ENCODE peak calls at places on chromosomes 13 and 19, in five cellular contexts. A is H1, U is K562, S is HepG2, P is GM12878. G is an unnamed sample.
A peak's percentile ranks its signal among the peaks of the same experiment; 100 is the strongest.

GRCh38 chr19:10424011-10424637 is 3.8 kb downstream of the PDE4A start:
- DNase-seq in A (no peak), U (peak; percentile 76), S (peak; percentile 58), P (no peak), G (peak; percentile 97)

GRCh38 chr19:55581145-55581827 is 638 bp upstream of the ZNF579 start:
- DNase-seq in A (no peak), U (peak; percentile 53), S (peak; percentile 20), P (no peak), G (no peak)

GRCh38 chr19:30224689-30225606 is 147.2 kb upstream of the ZNF536 start:
- DNase-seq in A (no peak), U (no peak), S (no peak), P (no peak), G (peak; percentile 84)

GRCh38 chr13:103839460-103839859 is 773.2 kb upstream of the SLC10A2 start:
- DNase-seq in A (no peak), U (no peak), S (no peak), P (no peak), G (peak; percentile 59)

GRCh38 chr19:55437410-55437809 is 5.7 kb downstream of the SHISA7 start:
- DNase-seq in A (no peak), U (peak; percentile 83), S (peak; percentile 46), P (no peak), G (no peak)

GRCh38 chr13:113912596-113912995 is 48.7 kb upstream of the GAS6 start:
- DNase-seq in A (no peak), U (no peak), S (no peak), P (no peak), G (no peak)

GRCh38 chr13:52924241-52925148 is 76.1 kb upstream of the PCDH8 start:
- DNase-seq in A (no peak), U (no peak), S (peak; percentile 3), P (no peak), G (peak; percentile 39)

GRCh38 chr13:98520674-98521449 is 56.0 kb downstream of the STK24 start:
- DNase-seq in A (no peak), U (no peak), S (no peak), P (no peak), G (no peak)

GRCh38 chr13:112637017-112637801 is 49.3 kb upstream of the TUBGCP3 start:
- DNase-seq in A (no peak), U (no peak), S (no peak), P (no peak), G (no peak)

GRCh38 chr13:27971236-27971645 is 2.1 kb upstream of the CDX2 start:
- DNase-seq in A (no peak), U (no peak), S (no peak), P (no peak), G (peak; percentile 12)

GRCh38 chr13:50990540-50991506 is 81.2 kb downstream of the RNASEH2B start:
- DNase-seq in A (no peak), U (no peak), S (no peak), P (no peak), G (peak; percentile 34)

GRCh38 chr19:4997297-4997696 is 28.4 kb downstream of the KDM4B start:
- DNase-seq in A (no peak), U (no peak), S (no peak), P (no peak), G (no peak)

GRCh38 chr13:71320452-71320851 is 546.6 kb downstream of the DACH1 start:
- DNase-seq in A (no peak), U (no peak), S (peak; percentile 24), P (no peak), G (no peak)

GRCh38 chr19:50331187-50332013 is 2.2 kb upstream of the KCNC3 start:
- DNase-seq in A (no peak), U (no peak), S (no peak), P (no peak), G (no peak)
- TF ChIP-seq TAF1 in A (no peak), U (no peak), S (no peak), P (no peak), G (no peak)

GRCh38 chr13:105084931-105085330 is 1450.5 kb downstream of the EFNB2 start:
- DNase-seq in A (no peak), U (no peak), S (no peak), P (no peak), G (no peak)

GRCh38 chr13:105087941-105088340 is 1447.5 kb downstream of the EFNB2 start:
- DNase-seq in A (peak; percentile 19), U (no peak), S (no peak), P (no peak), G (no peak)

DNA sequence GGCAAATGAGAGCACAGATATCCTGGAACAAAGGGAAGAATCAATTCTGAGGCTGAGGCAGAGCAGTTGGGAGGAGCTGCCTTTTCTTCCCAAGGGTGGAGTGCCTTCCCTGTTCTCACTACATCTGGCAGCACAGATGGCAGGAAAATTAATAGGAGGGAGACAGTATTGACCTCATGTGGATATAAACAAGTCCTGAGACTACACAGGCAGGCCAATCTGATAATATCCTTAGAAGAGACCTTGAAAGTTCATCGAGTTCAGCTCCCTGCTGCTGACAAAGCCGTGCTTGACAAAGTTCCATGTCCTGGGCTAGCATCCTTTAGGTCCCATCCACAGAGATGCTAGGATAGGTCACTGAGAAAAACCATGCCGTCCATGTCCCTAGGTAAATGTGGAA is 1451.5 kb downstream of the EFNB2 start:
- DNase-seq in A (no peak), U (no peak), S (no peak), P (no peak), G (peak; percentile 67)
- TF ChIP-seq SIN3A in A (no peak), U (no peak), S (no peak), P (no peak), G (no peak)

DNA sequence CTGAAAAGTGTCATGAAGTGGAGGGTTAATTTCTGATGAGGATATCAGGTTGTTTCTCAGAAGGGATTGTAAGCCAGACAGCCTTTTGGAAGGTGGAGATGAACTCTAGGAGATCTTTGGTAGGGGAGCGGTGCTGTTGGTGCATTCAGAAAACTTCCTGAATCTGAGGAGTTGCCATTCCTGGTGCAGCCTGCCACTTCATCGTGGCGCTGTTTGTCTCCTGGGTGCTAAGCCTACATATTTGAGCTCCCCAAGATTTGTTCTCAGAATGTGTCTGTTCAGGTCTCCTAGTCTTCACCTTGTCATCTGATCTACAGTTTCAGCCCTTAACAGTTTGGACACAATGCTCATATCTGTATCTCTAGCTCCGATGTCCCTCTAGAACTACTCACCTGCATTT is 285.6 kb downstream of the MTUS2 start:
- DNase-seq in A (no peak), U (peak; percentile 11), S (no peak), P (no peak), G (peak; percentile 6)
- TF ChIP-seq TAF1 in A (no peak), U (no peak), S (no peak), P (no peak), G (no peak)

DNA sequence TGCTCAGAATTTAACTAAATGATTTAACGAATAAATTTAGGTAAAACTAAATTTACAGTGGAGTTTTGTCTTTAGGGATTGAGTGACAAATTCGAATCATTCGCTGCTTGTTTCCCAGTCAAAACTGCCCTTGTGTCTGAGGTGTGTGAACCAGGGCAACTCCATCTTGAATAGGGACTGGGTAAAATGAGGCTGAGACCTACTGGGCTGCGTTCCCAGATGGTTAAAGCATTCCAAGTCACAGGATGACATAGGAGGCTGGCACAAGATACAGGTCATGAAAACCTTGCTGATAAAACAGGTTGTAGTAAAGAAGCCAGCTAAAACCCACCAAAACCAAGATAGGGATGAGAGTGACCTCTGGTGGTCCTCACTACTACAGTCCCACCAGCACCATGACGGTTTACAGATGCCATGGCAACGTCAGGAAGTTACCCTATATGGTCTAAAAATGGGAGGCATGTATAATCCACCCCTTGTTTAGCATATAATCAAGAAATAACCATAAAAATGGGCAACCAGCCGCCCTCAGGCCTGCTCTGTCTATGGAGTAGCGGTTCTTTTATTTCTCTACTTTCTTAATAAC is 10.2 kb upstream of the ANKRD10 start:
- DNase-seq in A (no peak), U (no peak), S (no peak), P (no peak), G (no peak)
- TF ChIP-seq SIN3A in A (no peak), U (no peak), S (no peak), P (no peak), G (no peak)

DNA sequence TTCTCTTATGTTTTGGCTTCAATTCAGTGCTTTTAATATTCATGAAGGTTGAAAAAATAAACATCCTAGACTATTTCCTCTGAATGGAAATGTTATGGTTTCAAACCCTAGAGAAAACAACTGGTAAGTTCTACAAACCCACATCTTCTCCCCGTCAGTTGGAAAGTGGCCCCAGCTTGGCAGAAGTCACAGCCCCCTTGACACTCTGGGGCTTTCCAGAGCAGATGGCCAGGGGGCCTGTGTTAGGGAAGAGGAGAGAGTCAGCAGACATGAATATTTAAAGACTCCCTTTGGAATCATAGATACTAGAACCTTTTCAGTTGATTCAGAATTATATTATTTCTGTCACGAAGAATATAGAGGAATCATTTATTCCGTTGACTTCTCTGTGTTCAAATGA is 123.8 kb downstream of the SHISA2 start:
- DNase-seq in A (no peak), U (no peak), S (no peak), P (no peak), G (no peak)
- TF ChIP-seq TAF1 in A (no peak), U (no peak), S (no peak), P (no peak), G (no peak)

DNA sequence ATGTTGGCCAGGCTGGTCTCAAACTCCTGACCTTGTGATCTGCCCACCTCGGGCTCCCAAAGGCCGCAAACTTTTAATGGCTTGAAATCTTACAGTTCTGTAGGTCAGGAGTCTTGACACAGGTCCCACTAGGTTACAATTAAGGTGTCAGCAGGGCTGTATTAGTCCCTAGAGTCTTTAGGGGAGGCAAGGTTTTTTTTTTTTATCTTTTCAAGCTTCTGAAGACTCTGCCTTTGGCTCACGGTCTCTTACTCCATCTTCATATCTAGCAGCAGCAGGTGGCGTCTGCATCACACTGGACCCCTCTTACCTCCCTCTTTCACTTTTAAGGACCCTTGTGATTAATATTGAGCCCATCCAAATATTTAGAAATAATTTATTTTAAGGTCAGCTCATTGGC is 11.6 kb downstream of the MIR17HG start:
- DNase-seq in A (no peak), U (no peak), S (no peak), P (no peak), G (no peak)
- TF ChIP-seq SIN3A in A (no peak), U (no peak), S (no peak), P (no peak), G (no peak)

DNA sequence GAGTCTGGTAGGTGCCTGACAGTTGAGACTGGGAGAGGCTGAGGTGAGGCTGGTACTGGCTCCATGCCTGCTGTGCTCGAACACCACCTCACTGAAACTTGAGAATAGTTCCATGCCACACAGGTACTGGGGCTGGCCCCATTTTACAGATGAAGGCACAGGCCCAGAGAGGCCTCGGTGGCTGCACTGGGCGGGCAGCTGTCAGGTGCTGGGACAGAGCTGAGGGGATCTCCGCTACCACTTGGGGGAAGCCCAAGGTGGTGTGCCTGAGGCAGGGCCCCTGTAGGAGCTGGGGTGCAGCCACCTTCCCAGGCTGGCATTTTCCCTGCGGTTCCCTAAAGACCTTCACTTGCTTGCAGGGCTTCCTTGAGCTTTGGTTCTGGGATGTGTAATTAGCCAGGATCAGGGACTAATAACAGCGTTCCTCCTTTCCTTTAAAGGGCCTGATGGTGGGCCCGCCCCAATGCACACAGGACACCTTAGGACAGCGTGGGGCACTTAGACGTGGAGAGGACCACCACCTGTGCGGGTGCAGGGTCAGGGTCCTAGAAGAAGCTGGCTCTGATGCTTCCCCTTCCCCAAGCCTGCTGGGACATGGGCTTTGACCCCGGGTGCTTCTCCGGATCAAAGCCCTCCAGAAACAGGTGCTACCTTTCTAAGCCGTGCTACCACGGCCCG is 23.6 kb downstream of the CAPN12 start:
- DNase-seq in A (no peak), U (no peak), S (no peak), P (no peak), G (no peak)
- TF ChIP-seq TAF1 in A (no peak), U (no peak), S (no peak), P (no peak), G (no peak)

GRCh38 chr19:49387936-49388372 is at the start of gene KASH5:
- DNase-seq in A (no peak), U (peak; percentile 85), S (no peak), P (no peak), G (peak; percentile 87)
- TF ChIP-seq SIN3A in A (no peak), U (no peak), S (no peak), P (no peak), G (no peak)

G was measured in SK-N-SH.